ENCODE peak calls at places on chromosomes 12 and 14, in nine cellular contexts. G is stomach, H is Panc1, B is OCI-LY7, O is GM12865, K is neural progenitor cell, A is astrocyte of the spinal cord, W is thoracic aorta, P is hepatocyte. L is an unnamed sample.

GRCh38 chr14:71952381-71953363 is 20.4 kb downstream of the RGS6 start:
- DNase-seq in G (no peak), B (no peak), O (no peak), W (no peak), A (no peak), K (no peak), H (no peak), P (no peak), L (no peak)

GRCh38 chr12:93103154-93103553 is 174.1 kb upstream of the EEA1 start:
- DNase-seq in W (no peak), B (no peak), O (no peak), A (no peak), G (no peak), K (no peak), H (no peak), P (no peak), L (no peak)

GRCh38 chr14:92986254-92987147 is 63.6 kb downstream of the CHGA start:
- DNase-seq in G (peak; percentile 72), A (peak; percentile 28), B (no peak), H (no peak), O (no peak), P (peak; percentile 52), K (no peak), W (peak; percentile 59), L (peak; percentile 83)

GRCh38 chr12:176321-177181 is 37.4 kb downstream of the SLC6A12 start:
- DNase-seq in B (no peak), H (no peak), A (no peak), G (peak; percentile 56), O (no peak), W (no peak), K (no peak), P (peak; percentile 72), L (peak; percentile 77)

GRCh38 chr12:57215668-57216013 is 953 bp upstream of the NXPH4 start:
- DNase-seq in P (no peak), G (no peak), K (no peak), A (no peak), H (no peak), B (no peak), W (no peak), O (peak; percentile 59), L (peak; percentile 10)

GRCh38 chr14:43651185-43651787 is 855.8 kb downstream of the FSCB start:
- DNase-seq in H (no peak), B (no peak), P (peak; percentile 4), W (no peak), K (no peak), G (peak; percentile 43), A (no peak), O (no peak), L (no peak)

GRCh38 chr12:105343836-105344235 is 13.3 kb downstream of the C12orf75 start:
- DNase-seq in W (no peak), G (no peak), P (no peak), H (no peak), O (no peak), K (no peak), A (no peak), B (no peak), L (no peak)

GRCh38 chr12:74801625-74802024 is 264.0 kb downstream of the ATXN7L3B start:
- DNase-seq in H (no peak), B (no peak), O (no peak), K (no peak), G (no peak), W (no peak), P (peak; percentile 41), A (no peak), L (no peak)

GRCh38 chr12:107138990-107139389 is 45.6 kb upstream of the CRY1 start:
- DNase-seq in H (no peak), B (no peak), O (no peak), W (no peak), G (no peak), P (no peak), K (no peak), A (no peak), L (no peak)

GRCh38 chr14:85974602-85975001 is 444.7 kb downstream of the FLRT2 start:
- DNase-seq in K (no peak), W (no peak), H (no peak), O (no peak), B (no peak), G (no peak), A (no peak), P (no peak), L (no peak)

DNA sequence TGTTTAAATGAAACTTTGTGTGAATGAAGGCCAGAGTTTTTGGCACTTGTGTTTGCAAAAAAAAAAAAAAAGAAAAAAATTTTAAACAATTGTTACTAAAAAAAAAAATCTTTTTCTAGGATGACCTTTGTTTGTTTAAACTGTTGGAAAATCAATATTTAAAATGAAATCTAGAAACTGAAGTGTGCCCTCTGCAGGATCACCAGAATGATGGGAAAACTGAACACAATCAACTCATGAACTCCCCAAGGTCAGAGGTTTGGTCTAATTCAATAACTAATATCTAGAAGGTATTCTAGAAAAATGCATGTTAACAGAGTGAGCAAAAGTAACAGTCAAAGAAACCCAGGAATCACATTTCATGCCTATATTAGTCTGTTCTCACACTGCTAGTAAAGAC is 448.9 kb downstream of the FLRT2 start:
- DNase-seq in P (no peak), W (no peak), O (no peak), A (no peak), K (no peak), G (no peak), B (no peak), H (no peak), L (no peak)
- TF ChIP-seq CTCF in P (peak; percentile 25), W (no peak), O (no peak), A (no peak), K (peak; percentile 12), G (no peak), B (no peak), H (no peak), L (no peak)

GRCh38 chr12:54773593-54773992 is 80.7 kb upstream of the MUCL1 start:
- DNase-seq in A (no peak), K (no peak), G (no peak), O (no peak), W (no peak), P (no peak), H (no peak), B (no peak), L (peak; percentile 4)
- TF ChIP-seq CTCF in A (no peak), K (peak; percentile 24), G (no peak), O (no peak), W (no peak), P (peak; percentile 5), H (no peak), B (no peak), L (no peak)

DNA sequence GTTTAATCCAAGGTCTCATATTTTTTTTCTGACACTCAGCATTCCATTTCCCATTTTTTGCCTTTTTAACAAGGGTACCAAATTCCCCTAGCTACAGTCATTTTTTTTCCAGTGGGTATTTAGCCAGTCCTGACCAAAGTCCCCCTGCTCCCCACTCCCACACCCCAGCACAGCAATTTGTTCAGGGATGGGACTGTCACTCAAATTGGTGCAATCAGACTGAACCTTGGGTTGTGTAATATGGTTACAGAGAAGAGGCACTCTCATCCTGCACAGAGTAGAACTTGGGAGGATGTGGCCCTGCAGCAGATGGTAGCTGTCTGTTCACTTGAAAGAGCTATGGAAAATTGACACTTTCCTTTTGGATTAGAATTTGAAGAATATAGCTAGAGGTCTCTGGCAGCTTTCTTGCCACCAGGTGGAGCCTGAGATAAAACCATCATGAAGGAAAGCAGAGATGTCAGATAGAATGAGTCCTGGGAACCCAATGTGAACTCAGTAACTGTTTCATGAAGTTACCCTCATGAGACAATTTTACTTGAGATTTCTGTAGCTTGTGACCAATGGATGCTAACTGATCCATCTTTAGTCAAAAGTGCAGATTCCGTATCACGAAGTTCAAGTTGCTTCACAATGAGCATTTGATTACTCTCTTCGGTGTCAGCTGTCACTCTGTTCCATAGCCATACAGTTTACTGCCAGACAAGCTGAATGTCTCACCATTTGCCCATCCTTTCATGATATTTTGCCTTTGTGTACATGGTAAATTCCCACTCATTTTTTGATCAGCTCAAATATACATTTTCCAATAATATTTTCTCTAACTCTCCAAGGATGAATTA is 394.0 kb upstream of the SYT1 start:
- DNase-seq in K (peak; percentile 60), B (peak; percentile 41), W (no peak), A (peak; percentile 66), H (peak; percentile 32), P (peak; percentile 43), O (peak; percentile 33), G (no peak), L (peak; percentile 59)
- TF ChIP-seq CTCF in K (peak; percentile 69), B (peak; percentile 80), W (no peak), A (peak; percentile 75), H (peak; percentile 74), P (peak; percentile 55), O (peak; percentile 40), G (no peak), L (peak; percentile 51)

DNA sequence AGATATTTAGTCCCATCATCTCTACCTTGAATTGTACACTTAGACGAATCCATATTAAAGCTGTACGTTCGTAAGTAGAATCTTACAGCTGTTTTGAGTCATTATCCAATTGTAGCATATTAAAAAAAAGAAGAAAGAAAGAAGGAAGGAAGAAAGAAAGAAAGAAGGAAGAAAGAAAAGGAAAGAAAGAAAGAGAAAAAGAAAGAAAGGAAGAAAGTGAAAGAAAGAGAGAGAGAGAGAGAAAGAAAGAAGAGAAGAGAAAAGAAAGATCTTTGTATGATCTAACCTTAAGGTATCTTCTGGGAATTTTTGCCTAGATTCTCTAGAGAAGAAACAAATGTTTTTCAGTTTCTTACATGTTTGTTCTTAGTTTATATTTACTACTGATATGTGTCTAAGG is 2.5 kb downstream of the DCN start:
- DNase-seq in P (no peak), W (no peak), A (peak; percentile 29), K (no peak), O (no peak), G (no peak), B (no peak), H (no peak), L (no peak)
- TF ChIP-seq CTCF in P (no peak), W (no peak), A (no peak), K (no peak), O (no peak), G (no peak), B (no peak), H (no peak), L (no peak)

GRCh38 chr12:47808574-47809380 is 10.9 kb downstream of the HDAC7 start:
- DNase-seq in H (no peak), W (no peak), A (no peak), K (peak; percentile 20), P (no peak), O (peak; percentile 50), G (no peak), B (peak; percentile 70), L (no peak)
- TF ChIP-seq CTCF in H (no peak), W (no peak), A (peak; percentile 24), K (peak; percentile 14), P (no peak), O (peak; percentile 27), G (no peak), B (peak; percentile 54), L (no peak)

L was measured in thyroid gland.